ENCODE peak calls at places on chromosomes 6 and 20, in four cellular contexts. B is T-cell; U is activated CD8-positive, alpha-beta T cell treated with anti-CD3 and anti-CD28 coated beads, Interleukin-2, amount 10 ng/mL, durations not matched to agents 7 days and 5 days; M is central memory CD8-positive, alpha-beta T cell. Q is an unnamed sample.

GRCh38 chr20:37524859-37525708 is 2.6 kb downstream of the BLCAP start:
- DNase-seq in B (no peak), U (peak; percentile 27), M (no peak), Q (no peak)

GRCh38 chr6:3438190-3439167 is 18.4 kb downstream of the SLC22A23 start:
- DNase-seq in B (no peak), U (no peak), M (no peak), Q (no peak)

GRCh38 chr6:149320745-149321240 is 3.3 kb downstream of the TAB2 start:
- DNase-seq in B (no peak), U (no peak), M (no peak), Q (no peak)

GRCh38 chr6:135089901-135090300 is 35.3 kb upstream of the HBS1L start:
- DNase-seq in B (no peak), U (no peak), M (no peak), Q (no peak)

GRCh38 chr20:38186788-38187221 is 21.7 kb upstream of the TGM2 start:
- DNase-seq in B (no peak), U (no peak), M (no peak), Q (no peak)

GRCh38 chr6:40965046-40965445 is 74.0 kb downstream of the UNC5CL start:
- DNase-seq in B (no peak), U (no peak), M (no peak), Q (no peak)

GRCh38 chr6:93584280-93584679 is 164.9 kb upstream of the EPHA7 start:
- DNase-seq in B (no peak), U (no peak), M (no peak), Q (no peak)

GRCh38 chr20:23640873-23641667 is 3.3 kb upstream of the CST3 start:
- DNase-seq in B (no peak), U (no peak), M (no peak), Q (no peak)

GRCh38 chr20:1568166-1568490 is 10.6 kb upstream of the SIRPD start:
- DNase-seq in B (no peak), U (no peak), M (no peak), Q (no peak)

GRCh38 chr6:160022793-160023192 is 53.9 kb downstream of the IGF2R start:
- DNase-seq in B (no peak), U (no peak), M (no peak), Q (no peak)

GRCh38 chr6:122953766-122954165 is 42.3 kb upstream of the CLVS2 start:
- DNase-seq in B (no peak), U (no peak), M (no peak), Q (no peak)

GRCh38 chr6:89776583-89777233 is 42.9 kb downstream of the MDN1 start:
- DNase-seq in B (no peak), U (no peak), M (no peak), Q (no peak)

GRCh38 chr6:118350881-118351430 is 197.1 kb upstream of the PLN start:
- DNase-seq in B (no peak), U (no peak), M (no peak), Q (no peak)

GRCh38 chr6:140731741-140732140 is 1357.3 kb upstream of the CITED2 start:
- DNase-seq in B (no peak), U (no peak), M (no peak), Q (no peak)

GRCh38 chr6:33273129-33273923 is 1.5 kb downstream of the RPS18 start:
- DNase-seq in B (no peak), U (no peak), M (no peak), Q (no peak)

GRCh38 chr6:36685198-36685919 is 6.8 kb downstream of the CDKN1A start:
- DNase-seq in B (no peak), U (no peak), M (no peak), Q (peak; percentile 45)

GRCh38 chr20:61780066-61780465 is 285.6 kb downstream of the TAF4 start:
- DNase-seq in B (no peak), U (no peak), M (no peak), Q (no peak)

GRCh38 chr20:34871320-34871926 is 1.2 kb downstream of the GGT7 start:
- DNase-seq in B (no peak), U (no peak), M (no peak), Q (no peak)

GRCh38 chr6:126199482-126199881 is 140.4 kb upstream of the CENPW start:
- DNase-seq in B (no peak), U (no peak), M (no peak), Q (no peak)

GRCh38 chr6:166955865-166956443 is 396 bp downstream of the RNASET2 start:
- DNase-seq in B (no peak), U (peak; percentile 41), M (no peak), Q (no peak)

GRCh38 chr6:55082021-55082420 is 92.3 kb upstream of the HCRTR2 start:
- DNase-seq in B (no peak), U (no peak), M (no peak), Q (no peak)

GRCh38 chr20:8951136-8951535 is 117.8 kb upstream of the PLCB4 start:
- DNase-seq in B (no peak), U (no peak), M (no peak), Q (no peak)

GRCh38 chr6:142374965-142375733 is 73.3 kb downstream of the ADGRG6 start:
- DNase-seq in B (no peak), U (no peak), M (no peak), Q (no peak)

GRCh38 chr6:20700375-20700774 is 166.1 kb downstream of the CDKAL1 start:
- DNase-seq in B (no peak), U (no peak), M (no peak), Q (no peak)

GRCh38 chr6:135311446-135312200 is 130.5 kb downstream of the MYB start:
- DNase-seq in B (no peak), U (no peak), M (no peak), Q (no peak)

GRCh38 chr6:136067731-136068341 is 182.3 kb downstream of the MTFR2 start:
- DNase-seq in B (no peak), U (no peak), M (no peak), Q (no peak)

GRCh38 chr6:127956260-127956888 is 55.5 kb upstream of the THEMIS start:
- DNase-seq in B (no peak), U (no peak), M (no peak), Q (no peak)

GRCh38 chr6:25652007-25652515 is at the start of gene SCGN:
- DNase-seq in B (peak; percentile 6), U (peak; percentile 73), M (no peak), Q (no peak)

GRCh38 chr6:35151472-35151871 is 10.3 kb upstream of the TCP11 start:
- DNase-seq in B (no peak), U (no peak), M (no peak), Q (no peak)

GRCh38 chr6:154306696-154307095 is 49.9 kb downstream of the IPCEF1 start:
- DNase-seq in B (no peak), U (no peak), M (no peak), Q (no peak)

GRCh38 chr6:161141173-161141572 is 132.7 kb downstream of the AGPAT4 start:
- DNase-seq in B (no peak), U (no peak), M (no peak), Q (no peak)

GRCh38 chr20:39775110-39775509 is 813.0 kb downstream of the DHX35 start:
- DNase-seq in B (no peak), U (no peak), M (no peak), Q (no peak)

Q was measured in CMK.